ENCODE peak calls at places on chromosomes 12 and 14, in five cellular contexts. N is stimulated activated naive CD8-positive, alpha-beta T cell treated with anti-CD3 and anti-CD28 coated beads, Interleukin-15, amount 100 ng/mL, for 72 hours; U is right cardiac atrium; S is naive thymus-derived CD8-positive, alpha-beta T cell; T is SK-N-SH treated with all-trans-retinoic acid at 6 μM for 48 hours. O is an unnamed sample.

GRCh38 chr14:100617715-100618693 is 30.8 kb upstream of the BEGAIN start:
- ATAC-seq in N (no peak), U (peak; percentile 81), S (no peak), T (no peak), O (peak; percentile 66)

GRCh38 chr12:112664569-112664968 is 127.0 kb upstream of the RPH3A start:
- ATAC-seq in N (no peak), U (no peak), S (no peak), T (no peak), O (no peak)

GRCh38 chr12:74412607-74413230 is 124.9 kb upstream of the ATXN7L3B start:
- ATAC-seq in N (no peak), U (no peak), S (no peak), T (no peak), O (no peak)

GRCh38 chr12:50640321-50640939 is 123.5 kb upstream of the ATF1 start:
- ATAC-seq in N (no peak), U (no peak), S (no peak), T (no peak), O (no peak)

GRCh38 chr12:5037795-5038357 is 5.8 kb upstream of the KCNA5 start:
- ATAC-seq in N (no peak), U (no peak), S (no peak), T (no peak), O (no peak)

GRCh38 chr14:55731881-55732498 is 152.0 kb downstream of the KTN1 start:
- ATAC-seq in N (peak; percentile 53), U (no peak), S (no peak), T (peak; percentile 38), O (no peak)

GRCh38 chr14:65038966-65039365 is 52.3 kb downstream of the FNTB start:
- ATAC-seq in N (no peak), U (no peak), S (no peak), T (no peak), O (no peak)

GRCh38 chr12:49939307-49939706 is 11.2 kb upstream of the AQP2 start:
- ATAC-seq in N (no peak), U (peak; percentile 33), S (no peak), T (no peak), O (no peak)

GRCh38 chr12:50606675-50607379 is 102.0 kb downstream of the DIP2B start:
- ATAC-seq in N (no peak), U (no peak), S (no peak), T (no peak), O (no peak)

GRCh38 chr14:52683985-52684520 is 11.3 kb downstream of the ERO1A start:
- ATAC-seq in N (no peak), U (no peak), S (no peak), T (no peak), O (no peak)

GRCh38 chr14:66425402-66425801 is 60.8 kb upstream of the CCDC196 start:
- ATAC-seq in N (no peak), U (peak; percentile 88), S (no peak), T (no peak), O (no peak)

GRCh38 chr14:65631040-65631439 is 218.5 kb downstream of the FUT8 start:
- ATAC-seq in N (no peak), U (no peak), S (no peak), T (no peak), O (no peak)

GRCh38 chr14:63027719-63028118 is 17.5 kb downstream of the KCNH5 start:
- ATAC-seq in N (no peak), U (no peak), S (no peak), T (no peak), O (no peak)

GRCh38 chr14:88617479-88617878 is 54.6 kb downstream of the ZC3H14 start:
- ATAC-seq in N (no peak), U (no peak), S (no peak), T (no peak), O (no peak)

GRCh38 chr14:24135834-24136683 is at the start of gene PSME1:
- ATAC-seq in N (peak; percentile 92), U (peak; percentile 95), S (peak; percentile 94), T (peak; percentile 93), O (peak; percentile 97)

GRCh38 chr14:24160499-24160849 is 591 bp upstream of the IRF9 start:
- ATAC-seq in N (no peak), U (peak; percentile 20), S (no peak), T (peak; percentile 5), O (no peak)

GRCh38 chr12:51482808-51483532 is 58.3 kb downstream of the SLC4A8 start:
- ATAC-seq in N (peak; percentile 84), U (no peak), S (peak; percentile 70), T (peak; percentile 72), O (no peak)

GRCh38 chr12:17511369-17511768 is 578.6 kb downstream of the RERGL start:
- ATAC-seq in N (no peak), U (no peak), S (no peak), T (no peak), O (no peak)

GRCh38 chr14:104039214-104039613 is 46.3 kb upstream of the ASPG start:
- ATAC-seq in N (no peak), U (no peak), S (no peak), T (no peak), O (no peak)

GRCh38 chr12:3602488-3602887 is 111.5 kb downstream of the PRMT8 start:
- ATAC-seq in N (no peak), U (no peak), S (no peak), T (no peak), O (no peak)

GRCh38 chr12:40225337-40225983 is 663 bp downstream of the LRRK2 start:
- ATAC-seq in N (no peak), U (peak; percentile 2), S (no peak), T (no peak), O (no peak)

GRCh38 chr14:28502517-28502916 is 264.1 kb upstream of the FOXG1 start:
- ATAC-seq in N (no peak), U (no peak), S (no peak), T (no peak), O (no peak)

GRCh38 chr14:68741481-68741799 is 51.4 kb downstream of the ZFP36L1 start:
- ATAC-seq in N (no peak), U (no peak), S (no peak), T (no peak), O (peak; percentile 22)

GRCh38 chr14:66772146-66772545 is 264.2 kb downstream of the GPHN start:
- ATAC-seq in N (no peak), U (no peak), S (no peak), T (no peak), O (no peak)

GRCh38 chr12:123024819-123025391 is 44.4 kb downstream of the ARL6IP4 start:
- ATAC-seq in N (peak; percentile 93), U (no peak), S (peak; percentile 80), T (no peak), O (no peak)

GRCh38 chr14:94028450-94028826 is 2.3 kb downstream of the OTUB2 start:
- ATAC-seq in N (no peak), U (no peak), S (no peak), T (no peak), O (peak; percentile 3)

GRCh38 chr12:92485356-92486348 is 217.1 kb upstream of the PLEKHG7 start:
- ATAC-seq in N (no peak), U (peak; percentile 39), S (no peak), T (no peak), O (peak; percentile 50)

GRCh38 chr12:69703146-69703642 is 4.1 kb upstream of the BEST3 start:
- ATAC-seq in N (no peak), U (no peak), S (no peak), T (no peak), O (no peak)

GRCh38 chr14:97902630-97903029 is 1105.4 kb downstream of the VRK1 start:
- ATAC-seq in N (peak; percentile 39), U (no peak), S (no peak), T (no peak), O (no peak)

GRCh38 chr12:4119157-4119761 is 154.3 kb upstream of the CCND2 start:
- ATAC-seq in N (peak; percentile 93), U (no peak), S (peak; percentile 39), T (no peak), O (peak; percentile 79)

O was measured in stimulated activated memory B cell treated with anti-CD40 and anti-IgM and Interleukin-4, amounts not matched to agents 10 μg/mL and 1 μg/mL and 100 μg/mL, for 72 hours.